ENCODE peak calls at places on chromosome 3, in seven cellular contexts. H, W, I, O, N, K and S are unnamed samples.

GRCh38 chr3:140242818-140243276 is 307.9 kb downstream of the CLSTN2 start:
- DNase-seq in H (no peak), W (no peak), I (no peak), O (no peak), N (peak), K (no peak), S (no peak)

GRCh38 chr3:16836505-16837237 is 48.1 kb upstream of the PLCL2 start:
- DNase-seq in H (no peak), W (no peak), I (no peak), O (no peak), N (no peak), K (no peak), S (no peak)

GRCh38 chr3:10376353-10376752 is 55.4 kb upstream of the SEC13 start:
- DNase-seq in H (no peak), W (no peak), I (no peak), O (no peak), N (no peak), K (no peak), S (no peak)

GRCh38 chr3:153232737-153233330 is 70.8 kb downstream of the RAP2B start:
- DNase-seq in H (no peak), W (peak), I (no peak), O (no peak), N (no peak), K (no peak), S (no peak)

GRCh38 chr3:184241447-184242296 is 7.1 kb downstream of the ALG3 start:
- DNase-seq in H (peak), W (peak), I (no peak), O (no peak), N (peak), K (no peak), S (no peak)

GRCh38 chr3:56694852-56695563 is 11.9 kb upstream of the TASOR start:
- DNase-seq in H (no peak), W (no peak), I (no peak), O (no peak), N (no peak), K (no peak), S (peak)

GRCh38 chr3:108437439-108437838 is 73.0 kb downstream of the MYH15 start:
- DNase-seq in H (no peak), W (no peak), I (no peak), O (no peak), N (peak), K (no peak), S (peak)

GRCh38 chr3:175746308-175746707 is 887.2 kb downstream of the NAALADL2 start:
- DNase-seq in H (no peak), W (no peak), I (no peak), O (no peak), N (no peak), K (no peak), S (no peak)

GRCh38 chr3:2485027-2485375 is 386.3 kb downstream of the CNTN4 start:
- DNase-seq in H (no peak), W (no peak), I (no peak), O (no peak), N (no peak), K (no peak), S (no peak)

GRCh38 chr3:189792046-189792929 is 161.1 kb downstream of the TP63 start:
- DNase-seq in H (no peak), W (no peak), I (no peak), O (no peak), N (no peak), K (no peak), S (no peak)

GRCh38 chr3:69451594-69451993 is 65.7 kb upstream of the FRMD4B start:
- DNase-seq in H (no peak), W (no peak), I (no peak), O (no peak), N (no peak), K (no peak), S (peak)

GRCh38 chr3:61417352-61417751 is 144.0 kb upstream of the PTPRG start:
- DNase-seq in H (no peak), W (peak), I (no peak), O (no peak), N (no peak), K (peak), S (no peak)

GRCh38 chr3:178618907-178619306 is 82.7 kb downstream of the KCNMB2 start:
- DNase-seq in H (no peak), W (no peak), I (no peak), O (no peak), N (no peak), K (no peak), S (peak)

GRCh38 chr3:15345051-15345607 is 12.7 kb upstream of the SH3BP5 start:
- DNase-seq in H (no peak), W (no peak), I (no peak), O (no peak), N (no peak), K (no peak), S (no peak)

GRCh38 chr3:42080452-42080872 is 10.7 kb upstream of the TRAK1 start:
- DNase-seq in H (no peak), W (peak), I (no peak), O (peak), N (no peak), K (no peak), S (no peak)

GRCh38 chr3:42057561-42058211 is 33.5 kb upstream of the TRAK1 start:
- DNase-seq in H (no peak), W (no peak), I (no peak), O (peak), N (no peak), K (no peak), S (no peak)

GRCh38 chr3:153768559-153769469 is 352.4 kb upstream of the ARHGEF26 start:
- DNase-seq in H (no peak), W (peak), I (peak), O (peak), N (peak), K (peak), S (peak)

GRCh38 chr3:172221550-172221949 is 182.2 kb downstream of the FNDC3B start:
- DNase-seq in H (no peak), W (peak), I (no peak), O (no peak), N (no peak), K (peak), S (no peak)

GRCh38 chr3:17258823-17259436 is 374.2 kb downstream of the PLCL2 start:
- DNase-seq in H (no peak), W (peak), I (no peak), O (no peak), N (no peak), K (peak), S (peak)

GRCh38 chr3:58237940-58238681 is 519 bp downstream of the ABHD6 start:
- DNase-seq in H (peak), W (peak), I (peak), O (peak), N (peak), K (no peak), S (peak)

GRCh38 chr3:177589921-177590336 is 392.6 kb upstream of the TBL1XR1 start:
- DNase-seq in H (no peak), W (peak), I (no peak), O (no peak), N (peak), K (peak), S (no peak)

GRCh38 chr3:21274000-21274671 is 476.9 kb downstream of the ZNF385D start:
- DNase-seq in H (no peak), W (peak), I (no peak), O (no peak), N (no peak), K (peak), S (no peak)

GRCh38 chr3:184039414-184039813 is 7.9 kb downstream of the HTR3D start:
- DNase-seq in H (no peak), W (peak), I (no peak), O (no peak), N (no peak), K (no peak), S (no peak)

GRCh38 chr3:13018039-13018431 is 55.2 kb downstream of the IQSEC1 start:
- DNase-seq in H (peak), W (no peak), I (no peak), O (no peak), N (no peak), K (no peak), S (no peak)

GRCh38 chr3:63967675-63968611 is 55.4 kb downstream of the PSMD6 start:
- DNase-seq in H (no peak), W (peak), I (peak), O (no peak), N (peak), K (no peak), S (peak)

GRCh38 chr3:171028025-171028778 is 1.7 kb upstream of the SLC2A2 start:
- DNase-seq in H (peak), W (peak), I (no peak), O (no peak), N (peak), K (peak), S (no peak)

GRCh38 chr3:163335429-163335828 is 1742.9 kb downstream of the SI start:
- DNase-seq in H (no peak), W (no peak), I (no peak), O (no peak), N (no peak), K (no peak), S (no peak)

GRCh38 chr3:123409443-123410148 is 39.3 kb downstream of the ADCY5 start:
- DNase-seq in H (no peak), W (no peak), I (no peak), O (no peak), N (peak), K (no peak), S (no peak)

GRCh38 chr3:28033059-28033784 is 208.2 kb upstream of the CMC1 start:
- DNase-seq in H (no peak), W (no peak), I (no peak), O (no peak), N (no peak), K (no peak), S (no peak)

GRCh38 chr3:12222765-12223485 is 64.2 kb upstream of the TIMP4 start:
- DNase-seq in H (no peak), W (peak), I (no peak), O (no peak), N (no peak), K (peak), S (peak)

GRCh38 chr3:33372218-33373081 is 67.8 kb downstream of the UBP1 start:
- DNase-seq in H (no peak), W (peak), I (no peak), O (peak), N (peak), K (no peak), S (peak)

GRCh38 chr3:151282921-151283320 is 4.6 kb upstream of the P2RY14 start:
- DNase-seq in H (no peak), W (peak), I (no peak), O (no peak), N (no peak), K (peak), S (peak)